ENCODE peak calls at places on chromosomes 6 and 20, in nine cellular contexts. T is brain microvascular endothelial cell, L is lower leg skin, W is BJ, E is psoas muscle, J is cardiac muscle cell, K is Panc1, S is HFFc6, I is H1. Q is an unnamed sample.

GRCh38 chr6:53168516-53169257 is 20.0 kb upstream of the GCM1 start:
- DNase-seq in T (peak), L (no peak), W (no peak), E (no peak), J (no peak), K (no peak), S (peak), I (no peak), Q (no peak)

GRCh38 chr6:39471954-39472659 is 149.6 kb upstream of the KCNK16 start:
- DNase-seq in T (no peak), L (no peak), W (no peak), E (no peak), J (peak), K (no peak), S (no peak), I (no peak), Q (no peak)

GRCh38 chr6:17635568-17635967 is 35.5 kb downstream of the FAM8A1 start:
- DNase-seq in T (no peak), L (no peak), W (no peak), E (no peak), J (no peak), K (no peak), S (no peak), I (no peak), Q (no peak)

GRCh38 chr20:46723039-46723438 is 13.6 kb downstream of the SLC2A10 start:
- DNase-seq in T (no peak), L (no peak), W (no peak), E (no peak), J (no peak), K (no peak), S (no peak), I (no peak), Q (no peak)

GRCh38 chr6:166563805-166564204 is 22.7 kb downstream of the RAMACL start:
- DNase-seq in T (no peak), L (no peak), W (no peak), E (no peak), J (no peak), K (no peak), S (no peak), I (no peak), Q (no peak)

GRCh38 chr6:35688605-35689322 is at the start of gene FKBP5:
- DNase-seq in T (peak), L (peak), W (no peak), E (peak), J (peak), K (peak), S (peak), I (peak), Q (peak)

GRCh38 chr6:166655251-166655650 is 28.2 kb upstream of the RPS6KA2 start:
- DNase-seq in T (no peak), L (no peak), W (no peak), E (no peak), J (no peak), K (no peak), S (no peak), I (no peak), Q (no peak)

GRCh38 chr20:36836591-36837329 is 39.2 kb upstream of the TLDC2 start:
- DNase-seq in T (peak), L (no peak), W (no peak), E (no peak), J (peak), K (peak), S (peak), I (peak), Q (peak)

GRCh38 chr20:11671015-11671511 is 246.6 kb upstream of the BTBD3 start:
- DNase-seq in T (no peak), L (no peak), W (no peak), E (no peak), J (no peak), K (no peak), S (no peak), I (no peak), Q (no peak)

GRCh38 chr6:153074761-153075160 is 56.3 kb downstream of the RGS17 start:
- DNase-seq in T (no peak), L (no peak), W (no peak), E (no peak), J (no peak), K (no peak), S (no peak), I (no peak), Q (no peak)

GRCh38 chr20:35226775-35227681 is 538 bp downstream of the MMP24 start:
- DNase-seq in T (peak), L (no peak), W (no peak), E (no peak), J (peak), K (no peak), S (no peak), I (peak), Q (peak)

GRCh38 chr20:47334022-47334551 is 22.4 kb downstream of the ZMYND8 start:
- DNase-seq in T (peak), L (peak), W (peak), E (peak), J (no peak), K (peak), S (peak), I (no peak), Q (no peak)

GRCh38 chr6:128520436-128521301 is at the start of gene PTPRK:
- DNase-seq in T (peak), L (peak), W (peak), E (peak), J (peak), K (no peak), S (peak), I (peak), Q (peak)

GRCh38 chr6:25934735-25935313 is 4.3 kb upstream of the SLC17A2 start:
- DNase-seq in T (no peak), L (no peak), W (no peak), E (no peak), J (no peak), K (no peak), S (peak), I (no peak), Q (no peak)

GRCh38 chr6:37731888-37732287 is 34.2 kb upstream of the MDGA1 start:
- DNase-seq in T (no peak), L (no peak), W (no peak), E (no peak), J (no peak), K (no peak), S (no peak), I (no peak), Q (peak)

GRCh38 chr20:6588296-6588695 is 179.2 kb upstream of the BMP2 start:
- DNase-seq in T (peak), L (no peak), W (no peak), E (no peak), J (peak), K (no peak), S (no peak), I (no peak), Q (no peak)

GRCh38 chr6:25962368-25963127 is at the start of gene TRIM38:
- DNase-seq in T (peak), L (peak), W (peak), E (no peak), J (peak), K (peak), S (peak), I (no peak), Q (peak)

GRCh38 chr20:3739926-3740599 is 7.6 kb downstream of the HSPA12B start:
- DNase-seq in T (no peak), L (no peak), W (no peak), E (no peak), J (no peak), K (no peak), S (no peak), I (no peak), Q (no peak)

GRCh38 chr6:26197736-26198625 is 110.8 kb downstream of the HFE start:
- DNase-seq in T (no peak), L (no peak), W (no peak), E (no peak), J (peak), K (no peak), S (peak), I (no peak), Q (no peak)

GRCh38 chr6:20891161-20891560 is 356.9 kb downstream of the CDKAL1 start:
- DNase-seq in T (no peak), L (no peak), W (no peak), E (no peak), J (no peak), K (no peak), S (no peak), I (no peak), Q (no peak)

GRCh38 chr6:117601811-117602150 is 530 bp downstream of the GOPC start:
- DNase-seq in T (no peak), L (no peak), W (no peak), E (no peak), J (no peak), K (no peak), S (no peak), I (no peak), Q (no peak)

GRCh38 chr6:154143753-154144152 is 104.7 kb downstream of the OPRM1 start:
- DNase-seq in T (no peak), L (no peak), W (no peak), E (no peak), J (no peak), K (no peak), S (no peak), I (no peak), Q (no peak)

GRCh38 chr6:41780623-41781301 is at the start of gene PRICKLE4:
- DNase-seq in T (no peak), L (no peak), W (no peak), E (peak), J (peak), K (no peak), S (no peak), I (peak), Q (no peak)

GRCh38 chr20:53660078-53660909 is 66.7 kb upstream of the ZNF217 start:
- DNase-seq in T (no peak), L (peak), W (no peak), E (peak), J (no peak), K (no peak), S (no peak), I (peak), Q (peak)

GRCh38 chr6:122491915-122492537 is 20.4 kb upstream of the SERINC1 start:
- DNase-seq in T (peak), L (peak), W (no peak), E (peak), J (no peak), K (peak), S (peak), I (peak), Q (peak)

GRCh38 chr6:42831237-42831636 is 48.2 kb upstream of the RPL7L1 start:
- DNase-seq in T (no peak), L (no peak), W (no peak), E (no peak), J (no peak), K (no peak), S (no peak), I (no peak), Q (no peak)

GRCh38 chr6:167546611-167547327 is 221.9 kb downstream of the TTLL2 start:
- DNase-seq in T (no peak), L (no peak), W (no peak), E (no peak), J (no peak), K (no peak), S (no peak), I (no peak), Q (no peak)

GRCh38 chr6:32967151-32968091 is 973 bp upstream of the BRD2 start:
- DNase-seq in T (no peak), L (no peak), W (no peak), E (no peak), J (no peak), K (no peak), S (peak), I (peak), Q (no peak)

GRCh38 chr6:7727951-7728854 is 2.3 kb downstream of the BMP6 start:
- DNase-seq in T (no peak), L (no peak), W (no peak), E (peak), J (peak), K (peak), S (no peak), I (peak), Q (peak)

GRCh38 chr6:24876496-24877465 is 59.0 kb downstream of the RIPOR2 start:
- DNase-seq in T (no peak), L (no peak), W (no peak), E (no peak), J (no peak), K (no peak), S (no peak), I (no peak), Q (no peak)

GRCh38 chr20:53413188-53413631 is 180.4 kb downstream of the ZNF217 start:
- DNase-seq in T (no peak), L (no peak), W (no peak), E (peak), J (peak), K (peak), S (no peak), I (peak), Q (peak)

GRCh38 chr6:118350881-118351430 is 197.1 kb upstream of the PLN start:
- DNase-seq in T (no peak), L (no peak), W (peak), E (no peak), J (no peak), K (no peak), S (peak), I (no peak), Q (no peak)

GRCh38 chr6:9606435-9607134 is 808.3 kb downstream of the TFAP2A start:
- DNase-seq in T (no peak), L (no peak), W (no peak), E (no peak), J (no peak), K (no peak), S (no peak), I (peak), Q (no peak)

GRCh38 chr20:62117658-62118057 is 4.6 kb upstream of the LSM14B start:
- DNase-seq in T (no peak), L (no peak), W (no peak), E (peak), J (peak), K (no peak), S (no peak), I (no peak), Q (no peak)

GRCh38 chr20:51616060-51616459 is 73.5 kb upstream of the NFATC2 start:
- DNase-seq in T (no peak), L (no peak), W (no peak), E (no peak), J (no peak), K (no peak), S (no peak), I (no peak), Q (no peak)

GRCh38 chr20:51446656-51447055 is 95.9 kb downstream of the NFATC2 start:
- DNase-seq in T (peak), L (no peak), W (peak), E (no peak), J (no peak), K (peak), S (peak), I (no peak), Q (no peak)

GRCh38 chr6:81859884-81860283 is 107.4 kb upstream of the TENT5A start:
- DNase-seq in T (no peak), L (no peak), W (no peak), E (no peak), J (no peak), K (no peak), S (no peak), I (no peak), Q (no peak)

GRCh38 chr6:157520117-157520406 is 139.1 kb downstream of the ZDHHC14 start:
- DNase-seq in T (no peak), L (no peak), W (no peak), E (no peak), J (no peak), K (no peak), S (no peak), I (no peak), Q (no peak)

GRCh38 chr6:2819891-2820814 is 21.5 kb downstream of the SERPINB1 start:
- DNase-seq in T (no peak), L (no peak), W (no peak), E (no peak), J (no peak), K (no peak), S (no peak), I (no peak), Q (no peak)

DNA sequence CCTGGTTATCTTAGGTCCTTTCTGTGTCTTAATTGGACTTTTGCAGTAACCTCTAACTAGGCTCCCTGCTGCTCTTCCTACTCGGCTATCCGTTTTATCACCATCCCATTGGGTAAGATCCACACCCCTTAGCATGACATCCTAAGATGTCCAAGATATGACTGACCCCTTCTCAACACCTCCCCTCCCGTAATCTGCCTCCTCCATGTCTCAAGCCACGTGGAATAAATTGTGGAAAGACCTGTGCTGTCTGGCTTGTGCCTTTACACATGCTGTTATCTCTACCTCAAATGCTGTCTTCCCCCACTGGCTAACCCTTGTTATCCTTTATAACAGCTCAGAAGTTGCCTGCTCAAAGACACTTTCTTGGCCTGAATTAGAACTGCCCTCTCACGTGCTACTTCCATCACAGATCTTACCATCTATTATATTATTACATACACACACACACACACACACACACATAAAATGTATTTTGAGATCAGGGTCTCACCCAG is 26.5 kb downstream of the EIF2S2 start:
- DNase-seq in T (no peak), L (no peak), W (no peak), E (no peak), J (no peak), K (no peak), S (no peak), I (no peak), Q (no peak)
- TF ChIP-seq CTCF in T (no peak), L (no peak), W (no peak), E (no peak), J (no peak), K (no peak), S (no peak), I (no peak), Q (no peak)

GRCh38 chr6:136579800-136580199 is 29.6 kb upstream of the MAP7 start:
- DNase-seq in T (no peak), L (no peak), W (no peak), E (no peak), J (no peak), K (no peak), S (no peak), I (no peak), Q (no peak)

GRCh38 chr6:136587527-136587926 is 37.3 kb upstream of the MAP7 start:
- DNase-seq in T (no peak), L (no peak), W (no peak), E (no peak), J (no peak), K (no peak), S (no peak), I (no peak), Q (no peak)

GRCh38 chr6:136586295-136586694 is 36.1 kb upstream of the MAP7 start:
- DNase-seq in T (peak), L (no peak), W (no peak), E (no peak), J (no peak), K (peak), S (peak), I (no peak), Q (no peak)

GRCh38 chr6:136582702-136583471 is 32.7 kb upstream of the MAP7 start:
- DNase-seq in T (peak), L (no peak), W (peak), E (no peak), J (no peak), K (no peak), S (peak), I (no peak), Q (no peak)
- TF ChIP-seq CTCF in T (peak), L (no peak), W (peak), E (peak), J (peak), K (peak), S (peak), I (no peak), Q (peak)

GRCh38 chr6:130314271-130314670 is 51.5 kb upstream of the TMEM200A start:
- DNase-seq in T (no peak), L (no peak), W (no peak), E (no peak), J (no peak), K (no peak), S (no peak), I (no peak), Q (no peak)
- TF ChIP-seq CTCF in T (no peak), L (no peak), W (no peak), E (no peak), J (no peak), K (no peak), S (no peak), I (no peak), Q (no peak)

GRCh38 chr6:132204606-132205005 is 196.7 kb downstream of the MOXD1 start:
- DNase-seq in T (no peak), L (no peak), W (no peak), E (no peak), J (no peak), K (no peak), S (no peak), I (no peak), Q (no peak)
- TF ChIP-seq CTCF in T (no peak), L (no peak), W (no peak), E (no peak), J (no peak), K (no peak), S (no peak), I (no peak), Q (no peak)

GRCh38 chr6:5960456-5960855 is 46.3 kb downstream of the NRN1 start:
- DNase-seq in T (no peak), L (no peak), W (no peak), E (no peak), J (no peak), K (no peak), S (no peak), I (no peak), Q (no peak)
- TF ChIP-seq CTCF in T (no peak), L (no peak), W (no peak), E (no peak), J (no peak), K (no peak), S (no peak), I (no peak), Q (no peak)

DNA sequence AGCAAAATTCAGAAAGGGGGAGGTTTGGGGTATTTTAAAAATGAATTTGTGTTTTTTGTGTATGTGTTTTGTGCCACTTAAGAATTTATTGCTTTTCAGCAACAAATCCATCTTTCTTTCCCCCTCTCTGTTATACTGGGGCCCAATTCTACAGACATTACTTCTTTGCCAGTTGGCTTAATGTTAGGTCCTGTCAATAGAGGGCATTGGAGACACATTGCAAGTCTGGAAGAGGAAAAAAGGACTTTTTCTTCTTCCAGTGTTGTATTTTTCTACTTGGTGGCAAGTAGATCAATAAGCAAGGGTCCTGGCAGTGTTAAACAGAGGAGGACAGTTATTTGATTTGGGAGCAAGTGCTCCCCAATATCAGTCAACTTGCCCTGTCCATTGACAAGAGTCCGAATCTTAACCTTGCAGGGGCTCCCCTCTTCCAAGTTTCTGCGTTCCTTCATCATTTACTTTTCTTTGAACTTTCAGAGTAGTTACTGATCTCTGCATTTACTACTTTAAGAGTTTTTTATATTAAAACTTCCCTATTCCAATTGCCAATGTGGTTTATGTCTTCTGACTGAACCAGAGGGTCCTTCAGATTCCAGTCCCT is 23.4 kb downstream of the SCML4 start:
- DNase-seq in T (no peak), L (no peak), W (no peak), E (no peak), J (no peak), K (no peak), S (no peak), I (peak), Q (peak)
- TF ChIP-seq CTCF in T (peak), L (no peak), W (no peak), E (no peak), J (peak), K (peak), S (peak), I (peak), Q (peak)

GRCh38 chr6:96086745-96087144 is 71.0 kb downstream of the FUT9 start:
- DNase-seq in T (no peak), L (no peak), W (no peak), E (no peak), J (no peak), K (no peak), S (no peak), I (no peak), Q (no peak)

GRCh38 chr6:96089173-96089572 is 73.4 kb downstream of the FUT9 start:
- DNase-seq in T (no peak), L (no peak), W (no peak), E (no peak), J (peak), K (peak), S (no peak), I (no peak), Q (no peak)
- TF ChIP-seq CTCF in T (peak), L (no peak), W (no peak), E (no peak), J (no peak), K (peak), S (no peak), I (peak), Q (peak)

GRCh38 chr20:15911557-15911956 is 661.7 kb downstream of the KIF16B start:
- DNase-seq in T (no peak), L (no peak), W (no peak), E (no peak), J (no peak), K (no peak), S (no peak), I (no peak), Q (no peak)
- TF ChIP-seq CTCF in T (no peak), L (no peak), W (no peak), E (no peak), J (no peak), K (no peak), S (no peak), I (no peak), Q (no peak)

Q was measured in GM13977.